ENCODE peak calls at places on chromosomes 12 and 14, in four cellular contexts. U, Q, D and I are unnamed samples.

GRCh38 chr12:68158427-68158826 is 1.1 kb downstream of the IFNG start:
- DNase-seq in D (no peak), U (no peak), Q (no peak), I (no peak)

GRCh38 chr14:71716371-71716770 is 215.9 kb upstream of the RGS6 start:
- DNase-seq in Q (no peak), U (no peak), D (no peak), I (no peak)

GRCh38 chr12:6376079-6376941 is 947 bp upstream of the SCNN1A start:
- DNase-seq in D (no peak), U (peak; percentile 74), Q (no peak), I (no peak)

GRCh38 chr12:124039276-124039675 is 66.3 kb downstream of the ZNF664 start:
- DNase-seq in U (peak; percentile 35), D (no peak), Q (no peak), I (no peak)

GRCh38 chr12:22046968-22047390 is 961 bp downstream of the CMAS start:
- DNase-seq in U (no peak), D (no peak), Q (no peak), I (no peak)

GRCh38 chr14:96623676-96624484 is 121.7 kb downstream of the PAPOLA start:
- DNase-seq in D (no peak), Q (no peak), U (no peak), I (no peak)

GRCh38 chr14:53226553-53226952 is 73.4 kb upstream of the DDHD1 start:
- DNase-seq in U (peak; percentile 65), D (no peak), Q (no peak), I (no peak)

GRCh38 chr14:22099942-22100763 is 426.5 kb upstream of the OR4E1 start:
- DNase-seq in Q (no peak), D (peak; percentile 38), U (peak; percentile 52), I (peak; percentile 21)

GRCh38 chr12:94997061-94997460 is 6.4 kb downstream of the NDUFA12 start:
- DNase-seq in U (no peak), Q (no peak), D (no peak), I (no peak)

GRCh38 chr14:22185191-22185590 is 403.8 kb downstream of the DAD1 start:
- DNase-seq in U (peak; percentile 46), D (no peak), Q (no peak), I (no peak)

GRCh38 chr14:22552827-22553076 is 36.3 kb downstream of the DAD1 start:
- DNase-seq in Q (no peak), U (no peak), D (no peak), I (no peak)

GRCh38 chr14:100142073-100143040 is 17.1 kb downstream of the DEGS2 start:
- DNase-seq in Q (no peak), D (peak; percentile 60), U (no peak), I (no peak)

GRCh38 chr12:95304673-95305198 is 87.1 kb downstream of the VEZT start:
- DNase-seq in U (peak; percentile 59), D (no peak), Q (no peak), I (no peak)

GRCh38 chr12:91620949-91621348 is 438.3 kb upstream of the DCN start:
- DNase-seq in D (no peak), Q (no peak), U (peak; percentile 58), I (no peak)
- TF ChIP-seq CTCF in D (no peak), Q (no peak), U (peak; percentile 36), I (no peak)

GRCh38 chr12:79885956-79886490 is 48.9 kb downstream of the PPP1R12A start:
- DNase-seq in U (no peak), D (no peak), Q (no peak), I (no peak)
- TF ChIP-seq CTCF in U (no peak), D (no peak), Q (no peak), I (no peak)

GRCh38 chr12:74108729-74109128 is 428.9 kb upstream of the ATXN7L3B start:
- DNase-seq in U (no peak), D (no peak), Q (no peak), I (no peak)

DNA sequence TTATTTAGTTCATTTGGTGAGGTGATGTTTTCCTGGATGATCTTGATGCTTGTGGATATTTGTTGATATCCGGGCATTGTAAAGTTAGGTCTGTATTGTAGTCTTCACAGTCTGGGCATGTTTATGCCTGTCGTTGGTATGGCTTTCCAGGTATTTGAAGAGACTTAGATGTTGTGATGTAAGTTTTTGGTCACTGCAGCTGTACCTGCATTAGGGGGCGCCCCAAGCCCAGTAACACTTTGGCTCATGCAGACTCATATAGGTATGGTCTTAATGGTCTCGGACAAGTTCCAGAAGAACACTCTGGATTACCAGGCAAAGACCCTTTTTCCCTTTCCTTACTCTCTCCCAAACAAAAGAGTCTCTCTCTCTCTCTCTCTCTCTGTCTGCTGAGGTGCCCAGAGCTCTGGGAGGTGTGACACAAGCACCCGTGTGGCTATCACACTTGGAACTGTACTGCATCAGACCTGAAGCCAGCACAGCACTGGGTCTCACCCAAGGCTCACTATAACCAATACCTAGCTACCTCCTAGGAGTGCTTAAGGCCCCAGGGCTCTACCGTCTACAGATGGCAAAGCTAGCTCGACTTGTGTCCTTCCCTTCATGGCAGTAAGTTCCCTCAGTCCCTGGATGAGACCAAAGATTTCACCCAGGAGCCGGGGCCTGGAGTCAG is 425.8 kb upstream of the ATXN7L3B start:
- DNase-seq in U (no peak), D (peak; percentile 24), Q (no peak), I (no peak)
- TF ChIP-seq CTCF in U (no peak), D (peak; percentile 70), Q (no peak), I (peak; percentile 47)

DNA sequence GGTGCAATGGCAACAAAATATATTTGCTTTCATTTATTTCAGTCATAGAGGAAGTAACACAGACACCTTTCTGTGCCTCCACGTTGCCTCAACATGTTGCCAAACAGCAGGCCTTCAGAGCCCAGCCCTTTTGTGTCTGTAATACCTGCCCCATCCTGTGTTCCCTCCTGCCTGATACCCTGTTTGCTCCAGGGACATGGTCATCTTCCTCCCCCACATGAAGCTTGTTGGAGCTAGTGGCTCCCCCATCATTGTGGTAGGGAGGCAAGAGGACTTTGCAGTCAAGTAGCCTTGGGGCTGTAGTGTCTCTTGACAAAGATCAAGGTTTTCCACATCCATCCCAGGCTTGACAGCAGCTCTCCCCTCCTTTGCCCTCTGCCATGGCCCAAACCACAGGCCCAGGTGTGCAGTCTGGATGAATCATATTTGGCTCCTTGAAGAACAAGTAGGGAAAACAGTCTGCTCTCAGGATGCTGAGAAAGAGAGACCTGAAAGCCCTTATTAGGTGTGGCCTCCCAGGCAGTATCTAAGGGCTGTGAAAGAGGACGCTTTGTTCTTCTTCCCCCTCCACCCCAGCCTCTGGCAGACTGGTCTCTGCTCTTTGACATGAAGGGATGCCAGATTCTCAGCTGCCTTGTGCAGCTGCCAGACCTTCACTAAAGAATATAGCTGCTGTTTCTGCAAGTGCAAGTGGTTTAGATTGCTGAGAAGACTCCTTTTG is 329.0 kb downstream of the C12orf75 start:
- DNase-seq in D (no peak), U (no peak), Q (no peak), I (no peak)
- TF ChIP-seq CTCF in D (no peak), U (no peak), Q (no peak), I (no peak)

GRCh38 chr12:132074216-132074615 is 69.9 kb downstream of the DDX51 start:
- DNase-seq in D (no peak), U (no peak), Q (no peak), I (no peak)

GRCh38 chr12:132075714-132076553 is 68.2 kb downstream of the DDX51 start:
- DNase-seq in Q (no peak), U (no peak), D (no peak), I (no peak)

GRCh38 chr12:132077322-132078100 is 66.6 kb downstream of the DDX51 start:
- DNase-seq in D (no peak), Q (no peak), U (no peak), I (no peak)

GRCh38 chr12:132078190-132078589 is 65.9 kb downstream of the DDX51 start:
- DNase-seq in U (peak; percentile 76), Q (no peak), D (no peak), I (no peak)

GRCh38 chr12:132075026-132075713 is 68.9 kb downstream of the DDX51 start:
- DNase-seq in U (no peak), Q (no peak), D (no peak), I (no peak)
- TF ChIP-seq CTCF in U (peak; percentile 30), Q (peak; percentile 15), D (peak; percentile 36), I (peak; percentile 44)

DNA sequence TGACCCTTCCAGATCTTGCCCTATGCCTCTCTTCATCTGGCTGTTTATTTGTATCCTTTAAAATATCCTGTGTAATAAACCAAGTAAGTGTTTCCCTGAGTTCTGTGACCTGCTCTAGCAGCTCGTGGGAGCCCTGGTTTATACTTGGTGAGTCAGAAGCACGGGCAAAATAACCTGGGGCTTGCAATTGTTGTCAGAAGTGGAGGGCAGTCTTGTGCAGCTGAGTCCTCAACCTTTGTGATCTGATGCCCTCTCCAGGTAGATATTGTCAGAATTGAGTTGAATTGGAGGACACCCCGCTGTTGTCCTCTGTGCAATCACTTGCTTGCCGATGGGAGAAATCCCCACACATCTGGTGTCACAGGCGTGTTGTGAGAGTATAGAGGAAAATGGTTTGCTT is 62.5 kb upstream of the PRICKLE1 start:
- DNase-seq in Q (no peak), U (no peak), D (no peak), I (no peak)
- TF ChIP-seq CTCF in Q (no peak), U (no peak), D (no peak), I (no peak)

DNA sequence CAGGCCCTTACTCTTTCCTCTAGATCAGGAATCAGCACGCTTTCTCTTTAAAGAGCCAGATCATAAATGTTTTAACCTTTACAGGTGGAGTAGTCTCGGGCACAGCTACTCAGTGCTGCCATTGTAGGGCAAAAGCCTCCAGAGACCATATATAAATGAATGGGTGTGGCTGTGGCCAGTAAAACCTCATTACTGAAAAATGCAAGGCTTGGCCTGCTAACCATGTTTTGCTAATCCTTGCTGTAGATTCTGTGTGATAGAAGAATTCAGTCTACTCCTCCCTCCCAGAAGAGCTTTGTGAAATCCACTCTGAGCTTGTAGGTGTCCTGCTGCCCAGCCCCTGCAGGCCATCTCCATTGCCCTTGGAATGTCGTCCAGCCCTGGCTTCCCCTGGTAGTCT is 58.1 kb downstream of the HSP90AA1 start:
- DNase-seq in D (no peak), Q (no peak), U (peak; percentile 76), I (no peak)
- TF ChIP-seq CTCF in D (no peak), Q (no peak), U (no peak), I (no peak)

GRCh38 chr12:111268738-111269572 is 99.9 kb downstream of the PHETA1 start:
- DNase-seq in D (no peak), U (no peak), Q (no peak), I (peak; percentile 20)
- TF ChIP-seq CTCF in D (peak; percentile 47), U (peak; percentile 55), Q (peak; percentile 49), I (peak; percentile 61)

DNA sequence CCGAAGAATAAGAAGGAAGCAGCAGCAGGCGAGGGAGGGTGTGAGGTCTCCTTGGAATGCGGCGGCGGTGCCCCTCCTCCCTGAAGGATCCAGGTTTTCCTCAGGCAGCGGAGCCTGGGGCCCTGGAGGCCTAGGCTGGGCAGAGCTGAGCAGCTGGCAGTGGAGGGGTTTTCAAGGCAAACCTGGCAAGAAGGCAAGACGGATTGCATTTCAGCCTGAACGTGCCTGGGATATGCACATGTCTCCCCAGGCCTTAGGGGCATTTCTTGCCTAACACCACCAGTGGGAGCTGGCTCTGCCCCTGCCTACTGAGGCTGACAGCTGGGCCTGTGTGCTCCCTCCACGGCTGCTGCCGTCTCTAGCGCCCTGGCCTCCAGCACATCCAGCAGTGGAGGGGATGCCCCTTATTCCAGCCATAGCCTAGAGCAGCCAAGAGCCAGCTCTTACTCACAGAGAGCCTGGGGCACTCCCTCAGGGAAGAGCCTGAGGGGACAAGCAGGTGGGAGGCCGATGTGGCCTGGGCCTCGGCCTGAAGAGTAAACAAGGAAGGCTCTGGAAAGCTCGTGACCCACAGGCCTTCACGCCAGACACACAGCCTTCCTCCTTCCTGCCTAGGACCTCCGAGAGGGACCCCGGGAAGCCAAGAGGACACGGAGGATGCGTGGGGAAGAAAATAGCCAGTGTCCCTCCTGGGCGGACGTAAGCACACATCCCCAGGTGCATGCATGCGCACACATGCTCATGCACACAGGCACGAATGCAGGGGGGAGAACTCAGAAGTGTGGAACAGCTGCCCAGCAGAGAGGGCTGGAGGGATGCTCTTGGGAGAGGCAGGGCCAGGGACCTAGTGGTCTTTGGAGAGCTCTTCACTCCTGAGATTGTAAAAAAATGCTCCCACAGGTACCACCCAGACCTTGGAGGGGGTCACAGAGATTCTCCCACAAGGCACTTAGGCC is 23.0 kb upstream of the EIF2B2 start:
- DNase-seq in U (peak; percentile 38), D (no peak), Q (no peak), I (no peak)
- TF ChIP-seq CTCF in U (peak; percentile 9), D (no peak), Q (no peak), I (no peak)